ENCODE peak calls at places on chromosomes 12 and 14, in six cellular contexts. R is neural progenitor cell; F is naive thymus-derived CD4-positive, alpha-beta T cell; Q is CD8-positive, alpha-beta T cell; M is lung; T is psoas muscle. C is an unnamed sample.
A peak's percentile ranks its signal among the peaks of the same experiment; 100 is the strongest.

GRCh38 chr12:77734489-77734888 is 96.2 kb upstream of the NAV3 start:
- DNase-seq in F (no peak), R (no peak), Q (no peak), M (no peak), T (no peak), C (no peak)

GRCh38 chr12:130876297-130876696 is 4.4 kb downstream of the RAN start:
- DNase-seq in M (no peak), R (no peak), F (no peak), T (no peak), Q (no peak), C (no peak)

GRCh38 chr14:23364164-23364571 is 804 bp downstream of the EFS start:
- DNase-seq in M (no peak), Q (no peak), T (peak; percentile 43), F (no peak), R (no peak), C (no peak)

GRCh38 chr12:22032732-22033131 is 13.3 kb upstream of the CMAS start:
- DNase-seq in M (no peak), R (no peak), Q (no peak), F (no peak), T (no peak), C (no peak)

GRCh38 chr12:100115291-100115690 is 27.4 kb downstream of the BLTP3B start:
- DNase-seq in R (no peak), T (no peak), M (no peak), Q (no peak), F (no peak), C (no peak)

GRCh38 chr12:112796067-112796466 is 4.5 kb downstream of the RPH3A start:
- DNase-seq in F (no peak), M (no peak), Q (no peak), T (no peak), R (no peak), C (no peak)

GRCh38 chr12:10873374-10873773 is 10.7 kb downstream of the PRH1 start:
- DNase-seq in M (no peak), R (no peak), Q (no peak), T (no peak), F (no peak), C (no peak)

GRCh38 chr12:27555316-27555715 is 31.3 kb downstream of the PPFIBP1 start:
- DNase-seq in Q (no peak), T (no peak), M (no peak), R (no peak), F (no peak), C (no peak)

GRCh38 chr12:13005649-13006048 is 5.6 kb upstream of the HEBP1 start:
- DNase-seq in M (no peak), F (no peak), Q (no peak), T (no peak), R (no peak), C (no peak)
- H3K4me1 ChIP-seq in M (peaks cover 3% of the 10 kb centered on the region), F (no peaks in the 10 kb centered on the region), Q (peaks cover 6% of the 10 kb centered on the region), T (no peaks in the 10 kb centered on the region), R (peaks cover 6% of the 10 kb centered on the region), C (no peaks in the 10 kb centered on the region)

DNA sequence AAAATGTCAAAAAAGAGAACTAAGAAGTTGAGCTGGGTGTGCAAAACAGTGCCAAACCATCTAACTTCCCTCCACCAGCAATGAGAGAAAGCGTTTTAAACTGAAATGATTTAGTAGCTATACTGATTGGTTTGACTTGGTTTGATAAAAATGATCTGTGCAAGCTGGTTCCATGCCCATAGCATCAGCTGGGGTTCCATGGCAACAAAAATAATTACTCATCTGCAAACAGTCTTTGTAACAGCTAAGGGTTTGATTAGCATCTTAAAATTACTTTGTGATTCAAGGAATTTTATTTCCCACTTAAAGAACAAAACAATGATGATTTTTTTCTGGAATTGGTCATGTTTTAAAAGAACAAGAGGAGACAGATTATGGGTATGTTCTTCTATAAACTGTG is 15.0 kb upstream of the BICD1 start:
- DNase-seq in F (no peak), Q (no peak), M (no peak), T (no peak), R (no peak), C (no peak)
- H3K4me1 ChIP-seq in F (no peaks in the 10 kb centered on the region), Q (no peaks in the 10 kb centered on the region), M (no peaks in the 10 kb centered on the region), T (no peaks in the 10 kb centered on the region), R (peaks cover 12% of the 10 kb centered on the region), C (no peaks in the 10 kb centered on the region)

GRCh38 chr14:73307261-73307660 is 70.0 kb downstream of the PAPLN start:
- DNase-seq in M (no peak), R (no peak), Q (no peak), F (no peak), T (no peak), C (no peak)
- H3K4me1 ChIP-seq in M (peaks cover 2% of the 10 kb centered on the region), R (no peaks in the 10 kb centered on the region), Q (no peaks in the 10 kb centered on the region), F (no peaks in the 10 kb centered on the region), T (no peaks in the 10 kb centered on the region), C (peaks cover 15% of the 10 kb centered on the region)

GRCh38 chr12:1929985-1930815 is 11.7 kb upstream of the CACNA2D4 start:
- DNase-seq in F (no peak), T (no peak), M (no peak), Q (no peak), R (no peak), C (no peak)
- H3K4me1 ChIP-seq in F (no peaks in the 10 kb centered on the region), T (peaks cover 49% of the 10 kb centered on the region), M (no peaks in the 10 kb centered on the region), Q (peaks cover 5% of the 10 kb centered on the region), R (peaks cover 13% of the 10 kb centered on the region), C (peaks cover under 1% of the 10 kb centered on the region)

C was measured in esophagus squamous epithelium.